ENCODE peak calls at places on chromosomes 12 and 14, in nine cellular contexts. D, K, Z, H, O, G, X, R and U are unnamed samples.

GRCh38 chr12:46261658-46262057 is 7.2 kb downstream of the SLC38A1 start:
- DNase-seq in R (no peak), Z (no peak), K (no peak), G (no peak), H (no peak), X (no peak), D (no peak), O (no peak), U (no peak)

GRCh38 chr12:92988622-92989130 is 59.6 kb upstream of the EEA1 start:
- DNase-seq in R (no peak), O (no peak), H (peak; percentile 68), G (no peak), D (no peak), Z (no peak), X (no peak), K (no peak), U (no peak)

GRCh38 chr12:112170376-112170775 is 45.0 kb downstream of the TRAFD1 start:
- DNase-seq in D (no peak), Z (peak; percentile 5), O (no peak), K (no peak), H (no peak), X (peak; percentile 19), G (no peak), R (no peak), U (no peak)

GRCh38 chr14:49619730-49620129 is 696 bp downstream of the RPL36AL start:
- DNase-seq in X (no peak), O (no peak), R (no peak), D (no peak), G (no peak), Z (no peak), K (no peak), H (no peak), U (no peak)

GRCh38 chr12:26188132-26188531 is 7.2 kb upstream of the SSPN start:
- DNase-seq in K (no peak), H (no peak), D (no peak), G (no peak), O (peak; percentile 75), X (no peak), Z (no peak), R (no peak), U (no peak)

GRCh38 chr12:45356822-45357546 is 141.1 kb downstream of the ANO6 start:
- DNase-seq in D (no peak), O (no peak), R (no peak), G (no peak), X (no peak), Z (no peak), K (no peak), H (no peak), U (no peak)

GRCh38 chr12:108568653-108569154 is 6.3 kb downstream of the ISCU start:
- DNase-seq in X (peak; percentile 39), R (no peak), H (no peak), O (no peak), G (no peak), K (no peak), D (no peak), Z (peak; percentile 86), U (no peak)

GRCh38 chr14:31842905-31843304 is 234.2 kb upstream of the ARHGAP5 start:
- DNase-seq in G (no peak), H (no peak), R (no peak), O (no peak), X (no peak), Z (no peak), K (no peak), D (no peak), U (no peak)

GRCh38 chr12:67885370-67886169 is 103.7 kb upstream of the IFNG-AS1 start:
- DNase-seq in O (no peak), G (no peak), H (no peak), D (no peak), K (no peak), Z (no peak), X (no peak), R (no peak), U (no peak)

GRCh38 chr14:31944256-31945073 is 132.6 kb upstream of the ARHGAP5 start:
- DNase-seq in Z (peak; percentile 17), H (no peak), K (no peak), X (no peak), G (no peak), D (no peak), O (no peak), R (no peak), U (no peak)

GRCh38 chr12:12482150-12482761 is 80.4 kb downstream of the DUSP16 start:
- DNase-seq in H (no peak), G (no peak), R (no peak), D (no peak), K (no peak), X (no peak), O (no peak), Z (peak; percentile 93), U (no peak)

GRCh38 chr12:100474617-100475016 is 951 bp downstream of the NR1H4 start:
- DNase-seq in R (no peak), O (peak; percentile 10), H (no peak), G (no peak), Z (no peak), K (no peak), D (no peak), X (no peak), U (peak; percentile 6)

GRCh38 chr12:42039146-42039545 is 105.5 kb downstream of the GXYLT1 start:
- DNase-seq in G (no peak), R (no peak), Z (no peak), X (no peak), K (no peak), D (no peak), O (peak; percentile 45), H (no peak), U (no peak)

GRCh38 chr12:70853326-70853725 is 67.2 kb downstream of the PTPRR start:
- DNase-seq in G (no peak), X (no peak), K (no peak), O (no peak), D (peak; percentile 47), Z (no peak), H (no peak), R (no peak), U (no peak)

GRCh38 chr14:90034835-90035525 is 26.8 kb upstream of the KCNK13 start:
- DNase-seq in G (no peak), K (no peak), H (no peak), R (no peak), D (no peak), O (no peak), X (no peak), Z (no peak), U (no peak)

GRCh38 chr12:132505105-132505851 is 15.3 kb downstream of the FBRSL1 start:
- DNase-seq in X (no peak), G (no peak), O (no peak), H (no peak), D (no peak), K (no peak), Z (no peak), R (peak; percentile 47), U (no peak)

GRCh38 chr12:68565391-68565903 is 45.3 kb upstream of the RAP1B start:
- DNase-seq in H (no peak), G (no peak), Z (peak; percentile 24), K (no peak), D (peak; percentile 35), R (no peak), O (peak; percentile 76), X (no peak), U (peak; percentile 50)

GRCh38 chr12:47860873-47861272 is 41.2 kb upstream of the HDAC7 start:
- DNase-seq in K (no peak), Z (no peak), O (no peak), G (no peak), X (no peak), R (no peak), H (no peak), D (no peak), U (no peak)

GRCh38 chr14:85934886-85935254 is 404.9 kb downstream of the FLRT2 start:
- DNase-seq in K (no peak), H (no peak), D (no peak), G (no peak), Z (no peak), R (no peak), O (peak; percentile 76), X (no peak), U (no peak)
- H3K27ac ChIP-seq in K (no peak overlapping the region), H (no peak overlapping the region), D (peak overlapping the region; percentile 34), G (peak overlapping the region; percentile 38), Z (peak overlapping the region; percentile 67), R (peak overlapping the region; percentile 62), O (no peak overlapping the region), X (no peak overlapping the region), U (no peak overlapping the region)

GRCh38 chr14:22098435-22098834 is 424.8 kb upstream of the OR4E1 start:
- DNase-seq in X (no peak), G (no peak), R (no peak), O (no peak), K (no peak), Z (no peak), D (no peak), H (no peak), U (no peak)
- H3K27ac ChIP-seq in X (no peak overlapping the region), G (no peak overlapping the region), R (no peak overlapping the region), O (no peak overlapping the region), K (no peak overlapping the region), Z (no peak overlapping the region), D (peak overlapping the region; percentile 86), H (no peak overlapping the region), U (no peak overlapping the region)

GRCh38 chr14:61478971-61479473 is 157.6 kb downstream of the PRKCH start:
- DNase-seq in H (no peak), Z (no peak), G (no peak), X (no peak), D (no peak), K (no peak), O (no peak), R (no peak), U (no peak)
- H3K27ac ChIP-seq in H (peak overlapping the region; percentile 61), Z (peak overlapping the region; percentile 87), G (peak overlapping the region; percentile 82), X (peak overlapping the region; percentile 82), D (peak overlapping the region; percentile 72), K (no peak overlapping the region), O (no peak overlapping the region), R (peak overlapping the region; percentile 90), U (no peak overlapping the region)

DNA sequence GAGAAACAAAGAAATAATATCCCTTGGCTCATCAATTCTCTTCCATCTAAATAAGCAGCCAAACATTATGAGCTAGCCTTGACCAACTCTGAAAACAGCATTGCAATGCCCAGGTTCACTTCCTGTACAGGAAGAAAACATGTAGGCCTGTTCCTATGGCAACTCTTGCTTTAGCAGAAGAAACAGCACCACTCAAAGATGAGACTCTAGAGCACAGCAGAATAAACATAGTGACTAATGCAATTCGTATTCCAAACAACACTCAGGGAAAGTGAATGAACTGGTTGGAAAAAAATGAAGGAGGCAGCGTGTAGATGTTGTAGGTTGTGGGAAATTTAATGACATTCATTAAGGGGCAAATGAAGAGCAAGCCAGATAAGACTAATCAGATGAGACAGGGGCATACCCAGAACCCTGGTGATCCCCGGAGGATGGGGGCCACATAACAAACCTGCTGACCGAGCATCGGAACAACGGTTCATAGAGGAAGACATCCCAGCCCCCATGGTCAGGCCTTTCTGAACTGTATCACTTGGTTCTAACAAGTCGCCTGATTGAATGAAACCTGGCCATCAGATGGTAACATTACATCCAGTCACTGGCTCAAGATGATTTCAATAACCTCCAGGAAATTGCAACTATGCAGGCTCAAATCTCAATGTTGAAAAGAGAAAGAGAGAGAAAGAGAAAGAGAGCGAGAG is 9.0 kb downstream of the ARHGDIB start:
- DNase-seq in O (peak; percentile 96), R (no peak), H (no peak), Z (peak; percentile 82), D (peak; percentile 52), K (no peak), X (peak; percentile 73), G (no peak), U (peak; percentile 78)
- H3K27ac ChIP-seq in O (no peak overlapping the region), R (peak overlapping the region; percentile 92), H (no peak overlapping the region), Z (peak overlapping the region; percentile 92), D (peak overlapping the region; percentile 93), K (no peak overlapping the region), X (peak overlapping the region; percentile 96), G (no peak overlapping the region), U (peak overlapping the region; percentile 75)